ENCODE peak calls at places on chromosome 2, in six cellular contexts. L is body of pancreas, J is IMR-90, Z is thyroid gland, Q is sigmoid colon, W is K562. A is an unnamed sample.

GRCh38 chr2:222728621-222729020 is 57.2 kb downstream of the MOGAT1 start:
- DNase-seq in Q (no peak), J (no peak), L (no peak), Z (no peak), W (no peak), A (no peak)

GRCh38 chr2:130336877-130337734 is 5.6 kb upstream of the IMP4 start:
- DNase-seq in Z (peak; percentile 86), J (peak; percentile 77), Q (peak; percentile 81), W (peak; percentile 74), L (peak; percentile 91), A (peak; percentile 88)

GRCh38 chr2:40369619-40370397 is 82.1 kb downstream of the SLC8A1 start:
- DNase-seq in W (no peak), L (no peak), Q (no peak), Z (no peak), J (peak; percentile 85), A (no peak)

GRCh38 chr2:191578031-191578430 is 99.9 kb upstream of the NABP1 start:
- DNase-seq in W (no peak), J (no peak), Z (no peak), Q (no peak), L (no peak), A (peak; percentile 17)

GRCh38 chr2:39805936-39806608 is 27.0 kb upstream of the THUMPD2 start:
- DNase-seq in W (no peak), L (no peak), Q (no peak), J (peak; percentile 3), Z (no peak), A (no peak)

GRCh38 chr2:79855264-79856006 is 342.6 kb downstream of the CTNNA2 start:
- DNase-seq in L (peak; percentile 42), W (no peak), Z (no peak), Q (no peak), J (peak; percentile 7), A (no peak)

GRCh38 chr2:107313316-107313715 is 427.3 kb upstream of the ST6GAL2 start:
- DNase-seq in L (no peak), Q (no peak), W (no peak), J (no peak), Z (no peak), A (no peak)

GRCh38 chr2:113886479-113887383 is 3.2 kb upstream of the ACTR3 start:
- DNase-seq in J (peak; percentile 94), L (peak; percentile 66), W (no peak), Q (no peak), Z (no peak), A (peak; percentile 42)

GRCh38 chr2:218289639-218290315 is 2.5 kb downstream of the TMBIM1 start:
- DNase-seq in W (no peak), L (peak; percentile 48), J (peak; percentile 36), Q (no peak), Z (no peak), A (peak; percentile 58)

GRCh38 chr2:101500860-101501259 is 25.9 kb upstream of the RFX8 start:
- DNase-seq in L (no peak), W (no peak), Q (no peak), Z (no peak), J (peak; percentile 34), A (no peak)

GRCh38 chr2:191650896-191651773 is 26.8 kb upstream of the NABP1 start:
- DNase-seq in L (no peak), J (peak; percentile 36), Q (no peak), Z (no peak), W (no peak), A (no peak)

GRCh38 chr2:191333911-191334357 is 88.7 kb downstream of the MYO1B start:
- DNase-seq in Q (no peak), L (peak; percentile 16), J (peak; percentile 92), Z (no peak), W (no peak), A (no peak)

GRCh38 chr2:29455202-29455885 is 340.1 kb downstream of the CLIP4 start:
- DNase-seq in J (no peak), W (no peak), Q (no peak), Z (peak; percentile 47), L (no peak), A (no peak)

GRCh38 chr2:198664349-198664748 is 793.4 kb downstream of the SATB2 start:
- DNase-seq in W (no peak), Z (no peak), Q (no peak), J (peak; percentile 10), L (no peak), A (no peak)

GRCh38 chr2:9179572-9180201 is 26.9 kb upstream of the ASAP2 start:
- DNase-seq in Z (peak; percentile 23), L (peak; percentile 55), W (no peak), J (peak; percentile 90), Q (peak; percentile 82), A (no peak)

GRCh38 chr2:42901076-42901645 is 108.8 kb upstream of the HAAO start:
- DNase-seq in L (no peak), J (peak; percentile 75), Z (peak; percentile 47), W (no peak), Q (no peak), A (no peak)

GRCh38 chr2:26615336-26616031 is 25.7 kb downstream of the CIB4 start:
- DNase-seq in Q (peak; percentile 27), L (no peak), J (no peak), W (peak; percentile 27), Z (peak; percentile 30), A (no peak)
- H3K27me3 ChIP-seq in Q (no peaks in the 10 kb centered on the region), L (no peaks in the 10 kb centered on the region), J (peaks cover 89% of the 10 kb centered on the region), W (peaks cover 91% of the 10 kb centered on the region), Z (no peaks in the 10 kb centered on the region), A (no peaks in the 10 kb centered on the region)

GRCh38 chr2:68059769-68060525 is 2.9 kb downstream of the C1D start:
- DNase-seq in W (no peak), L (no peak), Z (no peak), Q (no peak), J (peak; percentile 30), A (no peak)

GRCh38 chr2:68060652-68061051 is 2.2 kb downstream of the C1D start:
- DNase-seq in Q (no peak), L (no peak), J (no peak), Z (no peak), W (no peak), A (no peak)

GRCh38 chr2:68057658-68058396 is 5.0 kb downstream of the C1D start:
- DNase-seq in J (no peak), W (no peak), Q (no peak), Z (no peak), L (no peak), A (no peak)

GRCh38 chr2:68062680-68063387 is at the start of gene C1D:
- DNase-seq in Z (peak; percentile 95), Q (peak; percentile 96), L (peak; percentile 95), J (peak; percentile 88), W (peak; percentile 91), A (peak; percentile 92)
- TF ChIP-seq POLR2A in Z (no peak), Q (no peak), L (peak; percentile 77), J (peak; percentile 79), W (peak; percentile 91), A (peak; percentile 68)

GRCh38 chr2:27262379-27263286 is at the start of gene SLC30A3:
- DNase-seq in Q (peak; percentile 71), L (peak; percentile 61), J (no peak), W (peak; percentile 99), Z (peak; percentile 65), A (peak; percentile 42)
- TF ChIP-seq CTCF in Q (no peak), L (no peak), J (no peak), W (peak; percentile 64), Z (no peak), A (no peak)

GRCh38 chr2:66897676-66898280 is 462.9 kb downstream of the MEIS1 start:
- DNase-seq in W (no peak), J (peak; percentile 75), Q (peak; percentile 66), Z (no peak), L (no peak), A (no peak)
- H3K27me3 ChIP-seq in W (no peaks in the 10 kb centered on the region), J (no peaks in the 10 kb centered on the region), Q (no peaks in the 10 kb centered on the region), Z (no peaks in the 10 kb centered on the region), L (no peaks in the 10 kb centered on the region), A (no peaks in the 10 kb centered on the region)

GRCh38 chr2:54577035-54577434 is 120.9 kb downstream of the SPTBN1 start:
- DNase-seq in L (peak; percentile 91), Q (peak; percentile 74), Z (peak; percentile 88), J (no peak), W (peak; percentile 26), A (peak; percentile 32)

GRCh38 chr2:54579682-54580349 is 123.7 kb downstream of the SPTBN1 start:
- DNase-seq in Z (no peak), Q (no peak), L (peak; percentile 31), W (no peak), J (no peak), A (peak; percentile 27)

GRCh38 chr2:54577944-54578667 is 122.0 kb downstream of the SPTBN1 start:
- DNase-seq in L (no peak), J (no peak), Q (no peak), W (no peak), Z (no peak), A (no peak)

GRCh38 chr2:54578668-54579045 is 122.5 kb downstream of the SPTBN1 start:
- DNase-seq in Q (no peak), L (no peak), Z (no peak), J (no peak), W (no peak), A (no peak)

GRCh38 chr2:54579061-54579681 is 123.0 kb downstream of the SPTBN1 start:
- DNase-seq in Z (no peak), Q (no peak), W (no peak), L (no peak), J (no peak), A (no peak)
- TF ChIP-seq POLR2A in Z (no peak), Q (no peak), W (no peak), L (no peak), J (no peak), A (no peak)

DNA sequence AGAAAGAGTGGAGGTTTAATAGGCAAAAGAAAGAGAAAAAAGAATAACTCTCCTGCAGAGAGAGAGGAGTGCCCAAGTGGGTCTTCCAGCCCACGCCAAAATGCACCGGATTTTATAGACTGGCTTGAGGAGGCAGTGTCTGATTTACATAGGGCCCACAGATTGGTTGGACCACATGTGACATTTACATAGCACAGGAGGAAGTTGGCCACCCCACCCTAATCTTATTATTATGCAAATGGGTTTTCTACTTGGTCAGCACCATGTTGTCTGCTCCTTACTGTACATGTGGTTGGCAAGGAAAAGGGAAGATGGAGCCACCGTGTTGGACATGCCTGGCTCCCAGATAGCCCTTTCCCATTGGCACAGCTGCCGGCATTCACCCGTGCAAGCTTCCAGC is 56.8 kb downstream of the SP110 start:
- DNase-seq in J (no peak), Q (no peak), W (no peak), Z (no peak), L (no peak), A (no peak)
- TF ChIP-seq CTCF in J (no peak), Q (no peak), W (no peak), Z (no peak), L (no peak), A (no peak)